ENCODE peak calls at places on chromosome 17, in nine cellular contexts. One of them, this sample, is unnamed.

GRCh38 chr17:82648761-82649474 is 674 bp upstream of the WDR45B start:
- DNase-seq in WTC11: peak; percentile 57
- DNase-seq in pancreas: peak; percentile 90
- DNase-seq in MCF 10A: no peak
- DNase-seq in stimulated activated naive B cell treated with anti-CD40 and anti-IgM and Interleukin-4, amounts not matched to agents 10 μg/mL and 1 μg/mL and 100 μg/mL, for 72 hours: peak; percentile 27
- DNase-seq in M059J: peak; percentile 15
- DNase-seq in GM18507: peak; percentile 32
- DNase-seq in activated T-cell treated with anti-CD3 and anti-CD28 coated beads, Interleukin-2, amount 50 U/mL, for 4 hours: no peak
- DNase-seq in mesothelial cell of epicardium: peak; percentile 49
- DNase-seq in this sample: peak; percentile 49

GRCh38 chr17:33697557-33697956 is 404.5 kb upstream of the ASIC2 start:
- DNase-seq in GM18507: no peak
- DNase-seq in stimulated activated naive B cell treated with anti-CD40 and anti-IgM and Interleukin-4, amounts not matched to agents 10 μg/mL and 1 μg/mL and 100 μg/mL, for 72 hours: no peak
- DNase-seq in mesothelial cell of epicardium: no peak
- DNase-seq in pancreas: no peak
- DNase-seq in M059J: no peak
- DNase-seq in WTC11: no peak
- DNase-seq in activated T-cell treated with anti-CD3 and anti-CD28 coated beads, Interleukin-2, amount 50 U/mL, for 4 hours: no peak
- DNase-seq in MCF 10A: no peak
- DNase-seq in this sample: no peak

GRCh38 chr17:8151641-8152111 is 528 bp downstream of the PER1 start:
- DNase-seq in WTC11: no peak
- DNase-seq in MCF 10A: no peak
- DNase-seq in stimulated activated naive B cell treated with anti-CD40 and anti-IgM and Interleukin-4, amounts not matched to agents 10 μg/mL and 1 μg/mL and 100 μg/mL, for 72 hours: no peak
- DNase-seq in pancreas: peak; percentile 91
- DNase-seq in M059J: peak; percentile 67
- DNase-seq in activated T-cell treated with anti-CD3 and anti-CD28 coated beads, Interleukin-2, amount 50 U/mL, for 4 hours: no peak
- DNase-seq in GM18507: no peak
- DNase-seq in mesothelial cell of epicardium: no peak
- DNase-seq in this sample: peak; percentile 83

GRCh38 chr17:43418441-43419374 is 19.9 kb downstream of the ARL4D start:
- DNase-seq in GM18507: no peak
- DNase-seq in stimulated activated naive B cell treated with anti-CD40 and anti-IgM and Interleukin-4, amounts not matched to agents 10 μg/mL and 1 μg/mL and 100 μg/mL, for 72 hours: no peak
- DNase-seq in MCF 10A: peak; percentile 94
- DNase-seq in M059J: peak; percentile 93
- DNase-seq in pancreas: no peak
- DNase-seq in activated T-cell treated with anti-CD3 and anti-CD28 coated beads, Interleukin-2, amount 50 U/mL, for 4 hours: no peak
- DNase-seq in WTC11: no peak
- DNase-seq in mesothelial cell of epicardium: no peak
- DNase-seq in this sample: peak; percentile 59

GRCh38 chr17:50218071-50218759 is 16.8 kb upstream of the COL1A1 start:
- DNase-seq in activated T-cell treated with anti-CD3 and anti-CD28 coated beads, Interleukin-2, amount 50 U/mL, for 4 hours: no peak
- DNase-seq in M059J: no peak
- DNase-seq in GM18507: no peak
- DNase-seq in WTC11: no peak
- DNase-seq in mesothelial cell of epicardium: no peak
- DNase-seq in pancreas: no peak
- DNase-seq in stimulated activated naive B cell treated with anti-CD40 and anti-IgM and Interleukin-4, amounts not matched to agents 10 μg/mL and 1 μg/mL and 100 μg/mL, for 72 hours: no peak
- DNase-seq in MCF 10A: peak; percentile 30
- DNase-seq in this sample: no peak

GRCh38 chr17:27236710-27237315 is 57.1 kb upstream of the WSB1 start:
- DNase-seq in activated T-cell treated with anti-CD3 and anti-CD28 coated beads, Interleukin-2, amount 50 U/mL, for 4 hours: peak; percentile 76
- DNase-seq in pancreas: no peak
- DNase-seq in MCF 10A: peak; percentile 77
- DNase-seq in M059J: peak; percentile 63
- DNase-seq in stimulated activated naive B cell treated with anti-CD40 and anti-IgM and Interleukin-4, amounts not matched to agents 10 μg/mL and 1 μg/mL and 100 μg/mL, for 72 hours: peak; percentile 39
- DNase-seq in WTC11: peak; percentile 71
- DNase-seq in mesothelial cell of epicardium: no peak
- DNase-seq in GM18507: no peak
- DNase-seq in this sample: peak; percentile 84

GRCh38 chr17:21127508-21128077 is 829 bp downstream of the DHRS7B start:
- DNase-seq in WTC11: no peak
- DNase-seq in pancreas: no peak
- DNase-seq in stimulated activated naive B cell treated with anti-CD40 and anti-IgM and Interleukin-4, amounts not matched to agents 10 μg/mL and 1 μg/mL and 100 μg/mL, for 72 hours: no peak
- DNase-seq in activated T-cell treated with anti-CD3 and anti-CD28 coated beads, Interleukin-2, amount 50 U/mL, for 4 hours: no peak
- DNase-seq in M059J: peak; percentile 3
- DNase-seq in mesothelial cell of epicardium: no peak
- DNase-seq in GM18507: no peak
- DNase-seq in MCF 10A: no peak
- DNase-seq in this sample: no peak

GRCh38 chr17:48997103-48997826 is at the start of gene IGF2BP1:
- DNase-seq in WTC11: peak; percentile 77
- DNase-seq in stimulated activated naive B cell treated with anti-CD40 and anti-IgM and Interleukin-4, amounts not matched to agents 10 μg/mL and 1 μg/mL and 100 μg/mL, for 72 hours: no peak
- DNase-seq in MCF 10A: no peak
- DNase-seq in M059J: no peak
- DNase-seq in activated T-cell treated with anti-CD3 and anti-CD28 coated beads, Interleukin-2, amount 50 U/mL, for 4 hours: no peak
- DNase-seq in GM18507: no peak
- DNase-seq in pancreas: peak; percentile 66
- DNase-seq in mesothelial cell of epicardium: peak; percentile 56
- DNase-seq in this sample: no peak

GRCh38 chr17:59491353-59492090 is 73.9 kb upstream of the DHX40 start:
- DNase-seq in M059J: no peak
- DNase-seq in stimulated activated naive B cell treated with anti-CD40 and anti-IgM and Interleukin-4, amounts not matched to agents 10 μg/mL and 1 μg/mL and 100 μg/mL, for 72 hours: no peak
- DNase-seq in mesothelial cell of epicardium: no peak
- DNase-seq in WTC11: no peak
- DNase-seq in GM18507: no peak
- DNase-seq in activated T-cell treated with anti-CD3 and anti-CD28 coated beads, Interleukin-2, amount 50 U/mL, for 4 hours: no peak
- DNase-seq in pancreas: no peak
- DNase-seq in MCF 10A: no peak
- DNase-seq in this sample: no peak

GRCh38 chr17:17872468-17873345 is 35.9 kb upstream of the SREBF1 start:
- DNase-seq in GM18507: no peak
- DNase-seq in WTC11: no peak
- DNase-seq in activated T-cell treated with anti-CD3 and anti-CD28 coated beads, Interleukin-2, amount 50 U/mL, for 4 hours: no peak
- DNase-seq in stimulated activated naive B cell treated with anti-CD40 and anti-IgM and Interleukin-4, amounts not matched to agents 10 μg/mL and 1 μg/mL and 100 μg/mL, for 72 hours: no peak
- DNase-seq in MCF 10A: peak; percentile 47
- DNase-seq in pancreas: peak; percentile 27
- DNase-seq in M059J: peak; percentile 18
- DNase-seq in mesothelial cell of epicardium: no peak
- DNase-seq in this sample: no peak

GRCh38 chr17:39357978-39358377 is 43.4 kb downstream of the FBXL20 start:
- DNase-seq in GM18507: no peak
- DNase-seq in MCF 10A: no peak
- DNase-seq in activated T-cell treated with anti-CD3 and anti-CD28 coated beads, Interleukin-2, amount 50 U/mL, for 4 hours: no peak
- DNase-seq in M059J: no peak
- DNase-seq in stimulated activated naive B cell treated with anti-CD40 and anti-IgM and Interleukin-4, amounts not matched to agents 10 μg/mL and 1 μg/mL and 100 μg/mL, for 72 hours: no peak
- DNase-seq in WTC11: no peak
- DNase-seq in mesothelial cell of epicardium: no peak
- DNase-seq in pancreas: no peak
- DNase-seq in this sample: no peak

GRCh38 chr17:40338058-40338457 is 26.5 kb downstream of the GJD3 start:
- DNase-seq in mesothelial cell of epicardium: no peak
- DNase-seq in MCF 10A: no peak
- DNase-seq in M059J: no peak
- DNase-seq in pancreas: no peak
- DNase-seq in WTC11: no peak
- DNase-seq in GM18507: no peak
- DNase-seq in activated T-cell treated with anti-CD3 and anti-CD28 coated beads, Interleukin-2, amount 50 U/mL, for 4 hours: no peak
- DNase-seq in stimulated activated naive B cell treated with anti-CD40 and anti-IgM and Interleukin-4, amounts not matched to agents 10 μg/mL and 1 μg/mL and 100 μg/mL, for 72 hours: no peak
- DNase-seq in this sample: no peak

GRCh38 chr17:3641014-3641413 is 4.5 kb downstream of the CTNS start:
- DNase-seq in MCF 10A: no peak
- DNase-seq in pancreas: no peak
- DNase-seq in GM18507: no peak
- DNase-seq in stimulated activated naive B cell treated with anti-CD40 and anti-IgM and Interleukin-4, amounts not matched to agents 10 μg/mL and 1 μg/mL and 100 μg/mL, for 72 hours: no peak
- DNase-seq in WTC11: no peak
- DNase-seq in mesothelial cell of epicardium: no peak
- DNase-seq in M059J: no peak
- DNase-seq in activated T-cell treated with anti-CD3 and anti-CD28 coated beads, Interleukin-2, amount 50 U/mL, for 4 hours: no peak
- DNase-seq in this sample: no peak

GRCh38 chr17:5282639-5283217 is 644 bp downstream of the RABEP1 start:
- DNase-seq in WTC11: peak; percentile 16
- DNase-seq in activated T-cell treated with anti-CD3 and anti-CD28 coated beads, Interleukin-2, amount 50 U/mL, for 4 hours: peak; percentile 64
- DNase-seq in mesothelial cell of epicardium: no peak
- DNase-seq in GM18507: no peak
- DNase-seq in MCF 10A: peak; percentile 25
- DNase-seq in stimulated activated naive B cell treated with anti-CD40 and anti-IgM and Interleukin-4, amounts not matched to agents 10 μg/mL and 1 μg/mL and 100 μg/mL, for 72 hours: peak; percentile 11
- DNase-seq in M059J: peak; percentile 10
- DNase-seq in pancreas: peak; percentile 62
- DNase-seq in this sample: no peak

GRCh38 chr17:40582328-40582901 is 17.1 kb upstream of the CCR7 start:
- DNase-seq in GM18507: no peak
- DNase-seq in stimulated activated naive B cell treated with anti-CD40 and anti-IgM and Interleukin-4, amounts not matched to agents 10 μg/mL and 1 μg/mL and 100 μg/mL, for 72 hours: peak; percentile 71
- DNase-seq in pancreas: no peak
- DNase-seq in activated T-cell treated with anti-CD3 and anti-CD28 coated beads, Interleukin-2, amount 50 U/mL, for 4 hours: peak; percentile 53
- DNase-seq in MCF 10A: peak; percentile 94
- DNase-seq in mesothelial cell of epicardium: no peak
- DNase-seq in M059J: no peak
- DNase-seq in WTC11: no peak
- DNase-seq in this sample: peak; percentile 83

GRCh38 chr17:62565817-62566216 is 61.7 kb upstream of the MRC2 start:
- DNase-seq in stimulated activated naive B cell treated with anti-CD40 and anti-IgM and Interleukin-4, amounts not matched to agents 10 μg/mL and 1 μg/mL and 100 μg/mL, for 72 hours: no peak
- DNase-seq in M059J: peak; percentile 90
- DNase-seq in pancreas: no peak
- DNase-seq in MCF 10A: peak; percentile 35
- DNase-seq in mesothelial cell of epicardium: no peak
- DNase-seq in WTC11: no peak
- DNase-seq in GM18507: no peak
- DNase-seq in activated T-cell treated with anti-CD3 and anti-CD28 coated beads, Interleukin-2, amount 50 U/mL, for 4 hours: no peak
- DNase-seq in this sample: no peak

GRCh38 chr17:32490101-32490482 is 3.3 kb downstream of the CDK5R1 start:
- DNase-seq in pancreas: peak; percentile 66
- DNase-seq in MCF 10A: no peak
- DNase-seq in stimulated activated naive B cell treated with anti-CD40 and anti-IgM and Interleukin-4, amounts not matched to agents 10 μg/mL and 1 μg/mL and 100 μg/mL, for 72 hours: no peak
- DNase-seq in M059J: no peak
- DNase-seq in activated T-cell treated with anti-CD3 and anti-CD28 coated beads, Interleukin-2, amount 50 U/mL, for 4 hours: no peak
- DNase-seq in mesothelial cell of epicardium: no peak
- DNase-seq in GM18507: no peak
- DNase-seq in WTC11: no peak
- DNase-seq in this sample: no peak

GRCh38 chr17:35368086-35368824 is 5.2 kb downstream of the SLFN11 start:
- DNase-seq in M059J: no peak
- DNase-seq in WTC11: no peak
- DNase-seq in mesothelial cell of epicardium: no peak
- DNase-seq in stimulated activated naive B cell treated with anti-CD40 and anti-IgM and Interleukin-4, amounts not matched to agents 10 μg/mL and 1 μg/mL and 100 μg/mL, for 72 hours: peak; percentile 47
- DNase-seq in MCF 10A: no peak
- DNase-seq in pancreas: no peak
- DNase-seq in activated T-cell treated with anti-CD3 and anti-CD28 coated beads, Interleukin-2, amount 50 U/mL, for 4 hours: no peak
- DNase-seq in GM18507: no peak
- DNase-seq in this sample: no peak

GRCh38 chr17:73250851-73251640 is 10.6 kb downstream of the CPSF4L start:
- DNase-seq in WTC11: no peak
- DNase-seq in activated T-cell treated with anti-CD3 and anti-CD28 coated beads, Interleukin-2, amount 50 U/mL, for 4 hours: no peak
- DNase-seq in MCF 10A: no peak
- DNase-seq in GM18507: no peak
- DNase-seq in pancreas: no peak
- DNase-seq in M059J: no peak
- DNase-seq in mesothelial cell of epicardium: no peak
- DNase-seq in stimulated activated naive B cell treated with anti-CD40 and anti-IgM and Interleukin-4, amounts not matched to agents 10 μg/mL and 1 μg/mL and 100 μg/mL, for 72 hours: no peak
- DNase-seq in this sample: no peak

GRCh38 chr17:69575346-69575761 is 160.9 kb downstream of the MAP2K6 start:
- DNase-seq in mesothelial cell of epicardium: no peak
- DNase-seq in pancreas: no peak
- DNase-seq in activated T-cell treated with anti-CD3 and anti-CD28 coated beads, Interleukin-2, amount 50 U/mL, for 4 hours: no peak
- DNase-seq in WTC11: no peak
- DNase-seq in MCF 10A: peak; percentile 45
- DNase-seq in stimulated activated naive B cell treated with anti-CD40 and anti-IgM and Interleukin-4, amounts not matched to agents 10 μg/mL and 1 μg/mL and 100 μg/mL, for 72 hours: no peak
- DNase-seq in M059J: peak; percentile 92
- DNase-seq in GM18507: no peak
- DNase-seq in this sample: no peak

GRCh38 chr17:80125656-80126448 is 21.1 kb downstream of the EIF4A3 start:
- DNase-seq in MCF 10A: no peak
- DNase-seq in GM18507: no peak
- DNase-seq in WTC11: no peak
- DNase-seq in stimulated activated naive B cell treated with anti-CD40 and anti-IgM and Interleukin-4, amounts not matched to agents 10 μg/mL and 1 μg/mL and 100 μg/mL, for 72 hours: no peak
- DNase-seq in activated T-cell treated with anti-CD3 and anti-CD28 coated beads, Interleukin-2, amount 50 U/mL, for 4 hours: no peak
- DNase-seq in pancreas: no peak
- DNase-seq in mesothelial cell of epicardium: no peak
- DNase-seq in M059J: peak; percentile 27
- DNase-seq in this sample: no peak

GRCh38 chr17:69466905-69467630 is 52.6 kb downstream of the MAP2K6 start:
- DNase-seq in mesothelial cell of epicardium: no peak
- DNase-seq in WTC11: no peak
- DNase-seq in M059J: no peak
- DNase-seq in MCF 10A: no peak
- DNase-seq in GM18507: no peak
- DNase-seq in stimulated activated naive B cell treated with anti-CD40 and anti-IgM and Interleukin-4, amounts not matched to agents 10 μg/mL and 1 μg/mL and 100 μg/mL, for 72 hours: no peak
- DNase-seq in activated T-cell treated with anti-CD3 and anti-CD28 coated beads, Interleukin-2, amount 50 U/mL, for 4 hours: no peak
- DNase-seq in pancreas: no peak
- DNase-seq in this sample: no peak

GRCh38 chr17:11668633-11669032 is 70.4 kb downstream of the DNAH9 start:
- DNase-seq in M059J: no peak
- DNase-seq in pancreas: no peak
- DNase-seq in GM18507: no peak
- DNase-seq in stimulated activated naive B cell treated with anti-CD40 and anti-IgM and Interleukin-4, amounts not matched to agents 10 μg/mL and 1 μg/mL and 100 μg/mL, for 72 hours: no peak
- DNase-seq in MCF 10A: no peak
- DNase-seq in WTC11: peak; percentile 16
- DNase-seq in mesothelial cell of epicardium: no peak
- DNase-seq in activated T-cell treated with anti-CD3 and anti-CD28 coated beads, Interleukin-2, amount 50 U/mL, for 4 hours: no peak
- DNase-seq in this sample: no peak

GRCh38 chr17:38428643-38429371 is 543 bp downstream of the ARHGAP23 start:
- DNase-seq in MCF 10A: peak; percentile 42
- DNase-seq in activated T-cell treated with anti-CD3 and anti-CD28 coated beads, Interleukin-2, amount 50 U/mL, for 4 hours: no peak
- DNase-seq in mesothelial cell of epicardium: no peak
- DNase-seq in GM18507: no peak
- DNase-seq in pancreas: peak; percentile 73
- DNase-seq in M059J: peak; percentile 70
- DNase-seq in WTC11: no peak
- DNase-seq in stimulated activated naive B cell treated with anti-CD40 and anti-IgM and Interleukin-4, amounts not matched to agents 10 μg/mL and 1 μg/mL and 100 μg/mL, for 72 hours: no peak
- DNase-seq in this sample: no peak

GRCh38 chr17:73196500-73196899 is 3.6 kb downstream of the COG1 start:
- DNase-seq in GM18507: no peak
- DNase-seq in pancreas: peak; percentile 82
- DNase-seq in activated T-cell treated with anti-CD3 and anti-CD28 coated beads, Interleukin-2, amount 50 U/mL, for 4 hours: no peak
- DNase-seq in WTC11: peak; percentile 50
- DNase-seq in MCF 10A: no peak
- DNase-seq in M059J: no peak
- DNase-seq in mesothelial cell of epicardium: no peak
- DNase-seq in stimulated activated naive B cell treated with anti-CD40 and anti-IgM and Interleukin-4, amounts not matched to agents 10 μg/mL and 1 μg/mL and 100 μg/mL, for 72 hours: no peak
- DNase-seq in this sample: peak; percentile 88

GRCh38 chr17:78890111-78890897 is 12.7 kb downstream of the CEP295NL start:
- DNase-seq in mesothelial cell of epicardium: no peak
- DNase-seq in pancreas: no peak
- DNase-seq in M059J: no peak
- DNase-seq in MCF 10A: no peak
- DNase-seq in GM18507: no peak
- DNase-seq in activated T-cell treated with anti-CD3 and anti-CD28 coated beads, Interleukin-2, amount 50 U/mL, for 4 hours: peak; percentile 19
- DNase-seq in WTC11: no peak
- DNase-seq in stimulated activated naive B cell treated with anti-CD40 and anti-IgM and Interleukin-4, amounts not matched to agents 10 μg/mL and 1 μg/mL and 100 μg/mL, for 72 hours: peak; percentile 35
- DNase-seq in this sample: no peak

GRCh38 chr17:80491478-80492342 is 15.3 kb upstream of the NPTX1 start:
- DNase-seq in M059J: no peak
- DNase-seq in WTC11: peak; percentile 60
- DNase-seq in pancreas: no peak
- DNase-seq in MCF 10A: no peak
- DNase-seq in stimulated activated naive B cell treated with anti-CD40 and anti-IgM and Interleukin-4, amounts not matched to agents 10 μg/mL and 1 μg/mL and 100 μg/mL, for 72 hours: no peak
- DNase-seq in GM18507: no peak
- DNase-seq in activated T-cell treated with anti-CD3 and anti-CD28 coated beads, Interleukin-2, amount 50 U/mL, for 4 hours: no peak
- DNase-seq in mesothelial cell of epicardium: no peak
- DNase-seq in this sample: no peak

GRCh38 chr17:48894886-48895285 is 2.3 kb downstream of the ATP5MC1 start:
- DNase-seq in WTC11: no peak
- DNase-seq in MCF 10A: peak; percentile 31
- DNase-seq in stimulated activated naive B cell treated with anti-CD40 and anti-IgM and Interleukin-4, amounts not matched to agents 10 μg/mL and 1 μg/mL and 100 μg/mL, for 72 hours: no peak
- DNase-seq in mesothelial cell of epicardium: no peak
- DNase-seq in activated T-cell treated with anti-CD3 and anti-CD28 coated beads, Interleukin-2, amount 50 U/mL, for 4 hours: no peak
- DNase-seq in M059J: no peak
- DNase-seq in GM18507: no peak
- DNase-seq in pancreas: no peak
- DNase-seq in this sample: no peak

GRCh38 chr17:81967533-81968395 is 6.8 kb upstream of the NOTUM start:
- DNase-seq in GM18507: peak; percentile 74
- DNase-seq in WTC11: peak; percentile 78
- DNase-seq in M059J: peak; percentile 59
- DNase-seq in activated T-cell treated with anti-CD3 and anti-CD28 coated beads, Interleukin-2, amount 50 U/mL, for 4 hours: peak; percentile 89
- DNase-seq in MCF 10A: peak; percentile 69
- DNase-seq in pancreas: peak; percentile 90
- DNase-seq in mesothelial cell of epicardium: no peak
- DNase-seq in stimulated activated naive B cell treated with anti-CD40 and anti-IgM and Interleukin-4, amounts not matched to agents 10 μg/mL and 1 μg/mL and 100 μg/mL, for 72 hours: peak; percentile 74
- DNase-seq in this sample: peak; percentile 40

GRCh38 chr17:61409301-61410099 is 9.9 kb downstream of the TBX2 start:
- DNase-seq in mesothelial cell of epicardium: no peak
- DNase-seq in M059J: peak; percentile 63
- DNase-seq in stimulated activated naive B cell treated with anti-CD40 and anti-IgM and Interleukin-4, amounts not matched to agents 10 μg/mL and 1 μg/mL and 100 μg/mL, for 72 hours: no peak
- DNase-seq in activated T-cell treated with anti-CD3 and anti-CD28 coated beads, Interleukin-2, amount 50 U/mL, for 4 hours: no peak
- DNase-seq in pancreas: peak; percentile 79
- DNase-seq in GM18507: no peak
- DNase-seq in MCF 10A: peak; percentile 49
- DNase-seq in WTC11: peak; percentile 55
- DNase-seq in this sample: peak; percentile 56

GRCh38 chr17:36036240-36036639 is 18.5 kb upstream of the CCL23 start:
- DNase-seq in pancreas: no peak
- DNase-seq in activated T-cell treated with anti-CD3 and anti-CD28 coated beads, Interleukin-2, amount 50 U/mL, for 4 hours: no peak
- DNase-seq in mesothelial cell of epicardium: no peak
- DNase-seq in WTC11: no peak
- DNase-seq in GM18507: no peak
- DNase-seq in stimulated activated naive B cell treated with anti-CD40 and anti-IgM and Interleukin-4, amounts not matched to agents 10 μg/mL and 1 μg/mL and 100 μg/mL, for 72 hours: no peak
- DNase-seq in MCF 10A: no peak
- DNase-seq in M059J: no peak
- DNase-seq in this sample: no peak

This sample was measured in prostate gland.